ENCODE peak calls at places on chromosomes 7 and 10, in ten cellular contexts. One of them, this sample, is unnamed. For H3K27me3, the result is how much of the 10 kb centered on the place peaks cover.

GRCh38 chr7:48090095-48090805 is 1.2 kb downstream of the UPP1 start:
- DNase-seq in heart right ventricle: peak
- DNase-seq in heart left ventricle: peak
- DNase-seq in left ventricle myocardium inferior: peak
- DNase-seq in prostate gland: no peak
- DNase-seq in lower lobe of right lung: peak
- DNase-seq in bronchial epithelial cell: no peak
- DNase-seq in foreskin keratinocyte: no peak
- DNase-seq in brain microvascular endothelial cell: peak
- DNase-seq in IMR-90: peak
- DNase-seq in this sample: no peak

GRCh38 chr10:35650894-35651293 is 8.8 kb upstream of the FZD8 start:
- DNase-seq in foreskin keratinocyte: no peak
- DNase-seq in IMR-90: no peak
- DNase-seq in bronchial epithelial cell: peak
- DNase-seq in lower lobe of right lung: no peak
- DNase-seq in heart left ventricle: no peak
- DNase-seq in left ventricle myocardium inferior: no peak
- DNase-seq in heart right ventricle: no peak
- DNase-seq in prostate gland: no peak
- DNase-seq in brain microvascular endothelial cell: no peak
- DNase-seq in this sample: no peak

GRCh38 chr7:124072603-124073324 is 39.9 kb upstream of the TMEM229A start:
- DNase-seq in prostate gland: no peak
- DNase-seq in left ventricle myocardium inferior: no peak
- DNase-seq in heart left ventricle: no peak
- DNase-seq in lower lobe of right lung: no peak
- DNase-seq in bronchial epithelial cell: peak
- DNase-seq in foreskin keratinocyte: peak
- DNase-seq in heart right ventricle: no peak
- DNase-seq in brain microvascular endothelial cell: peak
- DNase-seq in IMR-90: peak
- DNase-seq in this sample: no peak

GRCh38 chr7:119283353-119283752 is 989.6 kb upstream of the KCND2 start:
- DNase-seq in heart right ventricle: no peak
- DNase-seq in left ventricle myocardium inferior: no peak
- DNase-seq in bronchial epithelial cell: no peak
- DNase-seq in foreskin keratinocyte: no peak
- DNase-seq in lower lobe of right lung: no peak
- DNase-seq in heart left ventricle: no peak
- DNase-seq in IMR-90: no peak
- DNase-seq in brain microvascular endothelial cell: no peak
- DNase-seq in prostate gland: no peak
- DNase-seq in this sample: no peak

GRCh38 chr10:97072851-97073665 is 112.7 kb downstream of the SLIT1 start:
- DNase-seq in prostate gland: peak
- DNase-seq in bronchial epithelial cell: peak
- DNase-seq in heart right ventricle: peak
- DNase-seq in lower lobe of right lung: peak
- DNase-seq in IMR-90: peak
- DNase-seq in brain microvascular endothelial cell: peak
- DNase-seq in left ventricle myocardium inferior: peak
- DNase-seq in heart left ventricle: peak
- DNase-seq in foreskin keratinocyte: peak
- DNase-seq in this sample: peak

GRCh38 chr7:74040791-74041520 is 13.0 kb downstream of the ELN start:
- DNase-seq in heart left ventricle: no peak
- DNase-seq in bronchial epithelial cell: no peak
- DNase-seq in IMR-90: no peak
- DNase-seq in foreskin keratinocyte: no peak
- DNase-seq in brain microvascular endothelial cell: no peak
- DNase-seq in left ventricle myocardium inferior: no peak
- DNase-seq in lower lobe of right lung: no peak
- DNase-seq in heart right ventricle: no peak
- DNase-seq in prostate gland: no peak
- DNase-seq in this sample: no peak

GRCh38 chr10:62022830-62023229 is 121.3 kb downstream of the ARID5B start:
- DNase-seq in bronchial epithelial cell: no peak
- DNase-seq in brain microvascular endothelial cell: no peak
- DNase-seq in heart right ventricle: no peak
- DNase-seq in left ventricle myocardium inferior: no peak
- DNase-seq in lower lobe of right lung: no peak
- DNase-seq in prostate gland: no peak
- DNase-seq in foreskin keratinocyte: no peak
- DNase-seq in IMR-90: no peak
- DNase-seq in heart left ventricle: no peak
- DNase-seq in this sample: no peak

GRCh38 chr10:74373059-74373458 is 222.0 kb downstream of the ADK start:
- DNase-seq in heart left ventricle: no peak
- DNase-seq in foreskin keratinocyte: no peak
- DNase-seq in bronchial epithelial cell: no peak
- DNase-seq in lower lobe of right lung: no peak
- DNase-seq in prostate gland: no peak
- DNase-seq in heart right ventricle: no peak
- DNase-seq in left ventricle myocardium inferior: no peak
- DNase-seq in brain microvascular endothelial cell: no peak
- DNase-seq in IMR-90: peak
- DNase-seq in this sample: no peak

GRCh38 chr7:128859232-128860157 is 3.2 kb upstream of the ATP6V1F start:
- DNase-seq in IMR-90: no peak
- DNase-seq in foreskin keratinocyte: no peak
- DNase-seq in brain microvascular endothelial cell: no peak
- DNase-seq in prostate gland: no peak
- DNase-seq in heart left ventricle: no peak
- DNase-seq in left ventricle myocardium inferior: peak
- DNase-seq in lower lobe of right lung: no peak
- DNase-seq in bronchial epithelial cell: no peak
- DNase-seq in heart right ventricle: peak
- DNase-seq in this sample: no peak

GRCh38 chr10:35716776-35717175 is 74.7 kb upstream of the FZD8 start:
- DNase-seq in lower lobe of right lung: no peak
- DNase-seq in bronchial epithelial cell: no peak
- DNase-seq in brain microvascular endothelial cell: no peak
- DNase-seq in prostate gland: no peak
- DNase-seq in IMR-90: no peak
- DNase-seq in left ventricle myocardium inferior: no peak
- DNase-seq in heart left ventricle: no peak
- DNase-seq in heart right ventricle: no peak
- DNase-seq in foreskin keratinocyte: no peak
- DNase-seq in this sample: no peak

DNA sequence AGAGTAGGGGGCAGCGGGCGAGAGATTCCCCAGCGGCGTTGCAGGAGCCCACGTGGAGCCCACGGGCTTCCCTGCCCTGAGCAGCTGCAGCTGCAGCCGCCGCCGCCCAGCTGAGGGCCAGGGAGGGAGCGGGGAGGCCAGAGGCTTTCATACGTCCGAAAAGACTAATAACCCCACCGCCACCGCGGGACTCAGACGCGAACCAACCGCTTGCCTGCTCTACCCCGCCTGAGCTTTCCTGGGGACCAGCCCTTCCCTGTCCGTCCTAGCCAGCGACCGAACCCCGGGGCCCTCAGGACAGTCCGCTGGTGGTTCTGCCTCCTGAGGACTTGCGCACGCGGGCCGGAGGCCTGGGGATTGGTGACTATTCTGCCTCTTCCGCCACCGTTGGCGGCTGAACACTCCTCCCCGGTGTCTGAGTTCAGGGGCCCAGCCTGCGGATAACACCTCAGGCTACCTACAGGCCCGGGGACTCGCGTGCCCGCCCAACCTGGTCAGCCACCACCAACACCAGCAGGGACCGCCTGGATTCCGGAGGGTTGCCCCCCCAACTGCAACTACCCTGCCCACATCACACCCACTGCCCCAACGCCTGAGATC is 18.4 kb downstream of the IFT22 start:
- DNase-seq in brain microvascular endothelial cell: no peak
- DNase-seq in left ventricle myocardium inferior: no peak
- DNase-seq in bronchial epithelial cell: no peak
- DNase-seq in lower lobe of right lung: no peak
- DNase-seq in heart right ventricle: no peak
- DNase-seq in heart left ventricle: no peak
- DNase-seq in IMR-90: no peak
- DNase-seq in foreskin keratinocyte: no peak
- DNase-seq in prostate gland: no peak
- DNase-seq in this sample: no peak
- H3K27me3 ChIP-seq in brain microvascular endothelial cell: half or more
- H3K27me3 ChIP-seq in left ventricle myocardium inferior: half or more
- H3K27me3 ChIP-seq in bronchial epithelial cell: under half
- H3K27me3 ChIP-seq in lower lobe of right lung: half or more
- H3K27me3 ChIP-seq in heart right ventricle: half or more
- H3K27me3 ChIP-seq in heart left ventricle: half or more
- H3K27me3 ChIP-seq in IMR-90: half or more
- H3K27me3 ChIP-seq in foreskin keratinocyte: half or more
- H3K27me3 ChIP-seq in prostate gland: under half
- H3K27me3 ChIP-seq in this sample: under half

DNA sequence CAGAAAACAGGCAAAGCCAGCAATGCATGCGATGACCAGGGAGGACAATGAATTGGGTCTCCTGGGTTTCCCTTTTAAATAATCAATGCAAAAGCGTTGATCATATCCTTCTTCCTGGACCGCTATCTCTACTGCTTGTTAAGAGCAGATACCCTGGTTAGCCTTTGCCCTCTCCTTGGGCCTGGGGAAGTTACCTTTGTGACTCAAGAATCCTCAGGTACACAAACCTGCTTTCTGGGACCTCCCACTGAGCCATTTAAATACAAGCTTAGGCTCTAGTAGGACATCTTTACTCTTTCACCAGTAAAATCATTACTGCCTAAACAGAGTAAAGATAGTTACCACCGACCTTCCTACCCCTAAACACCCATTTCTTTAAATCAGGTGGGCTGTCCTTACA is 173.9 kb downstream of the WNT2 start:
- DNase-seq in brain microvascular endothelial cell: no peak
- DNase-seq in foreskin keratinocyte: no peak
- DNase-seq in lower lobe of right lung: no peak
- DNase-seq in IMR-90: no peak
- DNase-seq in prostate gland: no peak
- DNase-seq in heart left ventricle: no peak
- DNase-seq in bronchial epithelial cell: no peak
- DNase-seq in left ventricle myocardium inferior: no peak
- DNase-seq in heart right ventricle: no peak
- DNase-seq in this sample: no peak
- TF ChIP-seq CTCF in brain microvascular endothelial cell: no peak
- TF ChIP-seq CTCF in foreskin keratinocyte: no peak
- TF ChIP-seq CTCF in lower lobe of right lung: no peak
- TF ChIP-seq CTCF in IMR-90: no peak
- TF ChIP-seq CTCF in prostate gland: no peak
- TF ChIP-seq CTCF in heart left ventricle: no peak
- TF ChIP-seq CTCF in bronchial epithelial cell: no peak
- TF ChIP-seq CTCF in left ventricle myocardium inferior: no peak
- TF ChIP-seq CTCF in heart right ventricle: no peak
- TF ChIP-seq CTCF in this sample: no peak

GRCh38 chr10:13890617-13891541 is 304.1 kb downstream of the PRPF18 start:
- DNase-seq in foreskin keratinocyte: no peak
- DNase-seq in prostate gland: no peak
- DNase-seq in left ventricle myocardium inferior: no peak
- DNase-seq in lower lobe of right lung: peak
- DNase-seq in bronchial epithelial cell: peak
- DNase-seq in heart left ventricle: peak
- DNase-seq in IMR-90: peak
- DNase-seq in brain microvascular endothelial cell: peak
- DNase-seq in heart right ventricle: peak
- DNase-seq in this sample: no peak
- H3K27me3 ChIP-seq in foreskin keratinocyte: under half
- H3K27me3 ChIP-seq in prostate gland: under half
- H3K27me3 ChIP-seq in left ventricle myocardium inferior: under half
- H3K27me3 ChIP-seq in lower lobe of right lung: under half
- H3K27me3 ChIP-seq in bronchial epithelial cell: under half
- H3K27me3 ChIP-seq in heart left ventricle: under half
- H3K27me3 ChIP-seq in IMR-90: under half
- H3K27me3 ChIP-seq in brain microvascular endothelial cell: under half
- H3K27me3 ChIP-seq in heart right ventricle: under half
- H3K27me3 ChIP-seq in this sample: under half

GRCh38 chr10:121168513-121169216 is 317.5 kb downstream of the WDR11 start:
- DNase-seq in bronchial epithelial cell: no peak
- DNase-seq in IMR-90: no peak
- DNase-seq in heart left ventricle: no peak
- DNase-seq in prostate gland: no peak
- DNase-seq in foreskin keratinocyte: no peak
- DNase-seq in brain microvascular endothelial cell: no peak
- DNase-seq in lower lobe of right lung: no peak
- DNase-seq in left ventricle myocardium inferior: no peak
- DNase-seq in heart right ventricle: no peak
- DNase-seq in this sample: no peak
- TF ChIP-seq CTCF in bronchial epithelial cell: peak
- TF ChIP-seq CTCF in IMR-90: no peak
- TF ChIP-seq CTCF in heart left ventricle: no peak
- TF ChIP-seq CTCF in prostate gland: no peak
- TF ChIP-seq CTCF in foreskin keratinocyte: peak
- TF ChIP-seq CTCF in brain microvascular endothelial cell: no peak
- TF ChIP-seq CTCF in lower lobe of right lung: no peak
- TF ChIP-seq CTCF in left ventricle myocardium inferior: peak
- TF ChIP-seq CTCF in heart right ventricle: no peak
- TF ChIP-seq CTCF in this sample: peak

GRCh38 chr10:23693895-23694294 is 255.0 kb downstream of the OTUD1 start:
- DNase-seq in brain microvascular endothelial cell: no peak
- DNase-seq in lower lobe of right lung: no peak
- DNase-seq in heart right ventricle: no peak
- DNase-seq in left ventricle myocardium inferior: no peak
- DNase-seq in foreskin keratinocyte: no peak
- DNase-seq in bronchial epithelial cell: no peak
- DNase-seq in heart left ventricle: no peak
- DNase-seq in prostate gland: no peak
- DNase-seq in IMR-90: no peak
- DNase-seq in this sample: no peak
- H3K27me3 ChIP-seq in brain microvascular endothelial cell: under half
- H3K27me3 ChIP-seq in lower lobe of right lung: half or more
- H3K27me3 ChIP-seq in heart right ventricle: half or more
- H3K27me3 ChIP-seq in left ventricle myocardium inferior: half or more
- H3K27me3 ChIP-seq in foreskin keratinocyte: half or more
- H3K27me3 ChIP-seq in bronchial epithelial cell: under half
- H3K27me3 ChIP-seq in heart left ventricle: under half
- H3K27me3 ChIP-seq in prostate gland: under half
- H3K27me3 ChIP-seq in IMR-90: under half
- H3K27me3 ChIP-seq in this sample: under half

This sample was measured in Peyer's patch.